ENCODE peak calls at places on chromosomes 11 and 22, in seven cellular contexts. One of them, this sample, is unnamed.

GRCh38 chr11:66407651-66408050 is 13.2 kb upstream of the NPAS4 start:
- DNase-seq in B cell: no peak
- DNase-seq in right lobe of liver: no peak
- DNase-seq in effector memory CD4-positive, alpha-beta T cell: no peak
- DNase-seq in AG09309: no peak
- DNase-seq in HEK293T: no peak
- DNase-seq in effector CD4-positive, alpha-beta T cell: no peak
- DNase-seq in this sample: no peak

GRCh38 chr22:45334528-45334927 is 24.8 kb downstream of the FAM118A start:
- DNase-seq in B cell: no peak
- DNase-seq in right lobe of liver: no peak
- DNase-seq in effector memory CD4-positive, alpha-beta T cell: no peak
- DNase-seq in AG09309: no peak
- DNase-seq in HEK293T: no peak
- DNase-seq in effector CD4-positive, alpha-beta T cell: no peak
- DNase-seq in this sample: no peak

GRCh38 chr11:44862546-44863101 is 88.1 kb downstream of the TP53I11 start:
- DNase-seq in B cell: no peak
- DNase-seq in right lobe of liver: no peak
- DNase-seq in effector memory CD4-positive, alpha-beta T cell: no peak
- DNase-seq in AG09309: no peak
- DNase-seq in HEK293T: no peak
- DNase-seq in effector CD4-positive, alpha-beta T cell: no peak
- DNase-seq in this sample: no peak

GRCh38 chr11:78030429-78031325 is 7.6 kb upstream of the KCTD14 start:
- DNase-seq in B cell: no peak
- DNase-seq in right lobe of liver: peak; percentile 62
- DNase-seq in effector memory CD4-positive, alpha-beta T cell: no peak
- DNase-seq in AG09309: no peak
- DNase-seq in HEK293T: no peak
- DNase-seq in effector CD4-positive, alpha-beta T cell: no peak
- DNase-seq in this sample: no peak

GRCh38 chr22:32701021-32701420 is 100.5 kb upstream of the TIMP3 start:
- DNase-seq in B cell: no peak
- DNase-seq in right lobe of liver: no peak
- DNase-seq in effector memory CD4-positive, alpha-beta T cell: no peak
- DNase-seq in AG09309: no peak
- DNase-seq in HEK293T: no peak
- DNase-seq in effector CD4-positive, alpha-beta T cell: no peak
- DNase-seq in this sample: no peak

GRCh38 chr11:129317564-129317963 is 58.1 kb upstream of the BARX2 start:
- DNase-seq in B cell: no peak
- DNase-seq in right lobe of liver: no peak
- DNase-seq in effector memory CD4-positive, alpha-beta T cell: no peak
- DNase-seq in AG09309: no peak
- DNase-seq in HEK293T: no peak
- DNase-seq in effector CD4-positive, alpha-beta T cell: no peak
- DNase-seq in this sample: no peak

GRCh38 chr11:129710423-129710822 is 105.2 kb upstream of the TMEM45B start:
- DNase-seq in B cell: no peak
- DNase-seq in right lobe of liver: no peak
- DNase-seq in effector memory CD4-positive, alpha-beta T cell: no peak
- DNase-seq in AG09309: no peak
- DNase-seq in HEK293T: no peak
- DNase-seq in effector CD4-positive, alpha-beta T cell: no peak
- DNase-seq in this sample: no peak

GRCh38 chr22:19632671-19633148 is 81.6 kb upstream of the SEPTIN5 start:
- DNase-seq in B cell: no peak
- DNase-seq in right lobe of liver: no peak
- DNase-seq in effector memory CD4-positive, alpha-beta T cell: no peak
- DNase-seq in AG09309: no peak
- DNase-seq in HEK293T: no peak
- DNase-seq in effector CD4-positive, alpha-beta T cell: no peak
- DNase-seq in this sample: no peak

GRCh38 chr11:65489061-65489705 is 9.7 kb upstream of the MALAT1 start:
- DNase-seq in B cell: no peak
- DNase-seq in right lobe of liver: no peak
- DNase-seq in effector memory CD4-positive, alpha-beta T cell: no peak
- DNase-seq in AG09309: no peak
- DNase-seq in HEK293T: no peak
- DNase-seq in effector CD4-positive, alpha-beta T cell: no peak
- DNase-seq in this sample: no peak

GRCh38 chr11:859394-860131 is 16.9 kb downstream of the TSPAN4 start:
- DNase-seq in B cell: no peak
- DNase-seq in right lobe of liver: peak; percentile 62
- DNase-seq in effector memory CD4-positive, alpha-beta T cell: no peak
- DNase-seq in AG09309: peak; percentile 21
- DNase-seq in HEK293T: no peak
- DNase-seq in effector CD4-positive, alpha-beta T cell: no peak
- DNase-seq in this sample: no peak

GRCh38 chr11:127619946-127620345 is 619.4 kb upstream of the KIRREL3 start:
- DNase-seq in B cell: no peak
- DNase-seq in right lobe of liver: no peak
- DNase-seq in effector memory CD4-positive, alpha-beta T cell: no peak
- DNase-seq in AG09309: no peak
- DNase-seq in HEK293T: no peak
- DNase-seq in effector CD4-positive, alpha-beta T cell: no peak
- DNase-seq in this sample: no peak

GRCh38 chr11:59559886-59560285 is 48.5 kb downstream of the OR4D9 start:
- DNase-seq in B cell: no peak
- DNase-seq in right lobe of liver: no peak
- DNase-seq in effector memory CD4-positive, alpha-beta T cell: no peak
- DNase-seq in AG09309: no peak
- DNase-seq in HEK293T: no peak
- DNase-seq in effector CD4-positive, alpha-beta T cell: no peak
- DNase-seq in this sample: no peak

GRCh38 chr22:34105461-34106062 is 185.3 kb upstream of the LARGE1 start:
- DNase-seq in B cell: peak; percentile 22
- DNase-seq in right lobe of liver: peak; percentile 62
- DNase-seq in effector memory CD4-positive, alpha-beta T cell: no peak
- DNase-seq in AG09309: no peak
- DNase-seq in HEK293T: peak; percentile 71
- DNase-seq in effector CD4-positive, alpha-beta T cell: no peak
- DNase-seq in this sample: no peak

GRCh38 chr11:131975624-131976420 is 605.4 kb downstream of the NTM start:
- DNase-seq in B cell: no peak
- DNase-seq in right lobe of liver: no peak
- DNase-seq in effector memory CD4-positive, alpha-beta T cell: no peak
- DNase-seq in AG09309: no peak
- DNase-seq in HEK293T: no peak
- DNase-seq in effector CD4-positive, alpha-beta T cell: no peak
- DNase-seq in this sample: no peak

GRCh38 chr22:32480238-32480637 is 5.6 kb downstream of the FBXO7 start:
- DNase-seq in B cell: no peak
- DNase-seq in right lobe of liver: no peak
- DNase-seq in effector memory CD4-positive, alpha-beta T cell: no peak
- DNase-seq in AG09309: no peak
- DNase-seq in HEK293T: no peak
- DNase-seq in effector CD4-positive, alpha-beta T cell: no peak
- DNase-seq in this sample: no peak

GRCh38 chr11:47591764-47592163 is 2.4 kb downstream of the C1QTNF4 start:
- DNase-seq in B cell: no peak
- DNase-seq in right lobe of liver: no peak
- DNase-seq in effector memory CD4-positive, alpha-beta T cell: no peak
- DNase-seq in AG09309: no peak
- DNase-seq in HEK293T: no peak
- DNase-seq in effector CD4-positive, alpha-beta T cell: no peak
- DNase-seq in this sample: no peak

GRCh38 chr11:61860054-61860903 is 31.1 kb downstream of the FADS3 start:
- DNase-seq in B cell: no peak
- DNase-seq in right lobe of liver: peak; percentile 54
- DNase-seq in effector memory CD4-positive, alpha-beta T cell: no peak
- DNase-seq in AG09309: no peak
- DNase-seq in HEK293T: no peak
- DNase-seq in effector CD4-positive, alpha-beta T cell: no peak
- DNase-seq in this sample: no peak

GRCh38 chr22:45036154-45036553 is 26.3 kb upstream of the PHF21B start:
- DNase-seq in B cell: no peak
- DNase-seq in right lobe of liver: no peak
- DNase-seq in effector memory CD4-positive, alpha-beta T cell: no peak
- DNase-seq in AG09309: no peak
- DNase-seq in HEK293T: no peak
- DNase-seq in effector CD4-positive, alpha-beta T cell: no peak
- DNase-seq in this sample: no peak

GRCh38 chr22:37328017-37328416 is 45.7 kb downstream of the CYTH4 start:
- DNase-seq in B cell: no peak
- DNase-seq in right lobe of liver: no peak
- DNase-seq in effector memory CD4-positive, alpha-beta T cell: no peak
- DNase-seq in AG09309: peak; percentile 63
- DNase-seq in HEK293T: no peak
- DNase-seq in effector CD4-positive, alpha-beta T cell: no peak
- DNase-seq in this sample: no peak

GRCh38 chr11:126257764-126258163 is 10.9 kb downstream of the SRPRA start:
- DNase-seq in B cell: no peak
- DNase-seq in right lobe of liver: no peak
- DNase-seq in effector memory CD4-positive, alpha-beta T cell: no peak
- DNase-seq in AG09309: peak; percentile 25
- DNase-seq in HEK293T: no peak
- DNase-seq in effector CD4-positive, alpha-beta T cell: no peak
- DNase-seq in this sample: no peak

GRCh38 chr11:122742350-122742749 is 86.8 kb downstream of the UBASH3B start:
- DNase-seq in B cell: no peak
- DNase-seq in right lobe of liver: no peak
- DNase-seq in effector memory CD4-positive, alpha-beta T cell: no peak
- DNase-seq in AG09309: no peak
- DNase-seq in HEK293T: no peak
- DNase-seq in effector CD4-positive, alpha-beta T cell: no peak
- DNase-seq in this sample: no peak

GRCh38 chr11:46849631-46850030 is 3.6 kb upstream of the CKAP5 start:
- DNase-seq in B cell: no peak
- DNase-seq in right lobe of liver: no peak
- DNase-seq in effector memory CD4-positive, alpha-beta T cell: no peak
- DNase-seq in AG09309: no peak
- DNase-seq in HEK293T: no peak
- DNase-seq in effector CD4-positive, alpha-beta T cell: no peak
- DNase-seq in this sample: no peak

GRCh38 chr22:19731361-19731725 is 8.0 kb downstream of the GP1BB start:
- DNase-seq in B cell: no peak
- DNase-seq in right lobe of liver: no peak
- DNase-seq in effector memory CD4-positive, alpha-beta T cell: no peak
- DNase-seq in AG09309: no peak
- DNase-seq in HEK293T: no peak
- DNase-seq in effector CD4-positive, alpha-beta T cell: no peak
- DNase-seq in this sample: no peak

GRCh38 chr11:106031210-106031845 is 9.3 kb upstream of the MSANTD4 start:
- DNase-seq in B cell: no peak
- DNase-seq in right lobe of liver: no peak
- DNase-seq in effector memory CD4-positive, alpha-beta T cell: no peak
- DNase-seq in AG09309: no peak
- DNase-seq in HEK293T: no peak
- DNase-seq in effector CD4-positive, alpha-beta T cell: no peak
- DNase-seq in this sample: no peak

GRCh38 chr11:64916040-64916847 is 765 bp downstream of the ATG2A start:
- DNase-seq in B cell: no peak
- DNase-seq in right lobe of liver: peak; percentile 78
- DNase-seq in effector memory CD4-positive, alpha-beta T cell: peak; percentile 28
- DNase-seq in AG09309: no peak
- DNase-seq in HEK293T: peak; percentile 27
- DNase-seq in effector CD4-positive, alpha-beta T cell: peak; percentile 24
- DNase-seq in this sample: peak; percentile 25

GRCh38 chr11:120462825-120463224 is 48.7 kb upstream of the GRIK4 start:
- DNase-seq in B cell: no peak
- DNase-seq in right lobe of liver: no peak
- DNase-seq in effector memory CD4-positive, alpha-beta T cell: no peak
- DNase-seq in AG09309: no peak
- DNase-seq in HEK293T: no peak
- DNase-seq in effector CD4-positive, alpha-beta T cell: no peak
- DNase-seq in this sample: no peak